ENCODE peak calls at places on chromosomes 12 and 14, in ten cellular contexts. R is A549, Q is HL-60, L is body of pancreas, C is PC-3, A is dorsolateral prefrontal cortex, S is MM.1S, F is esophagus squamous epithelium, X is psoas muscle, E is Panc1. I is an unnamed sample.

GRCh38 chr14:100585448-100586152 is 1.6 kb downstream of the BEGAIN start:
- DNase-seq in X (peak), C (no peak), A (peak), R (no peak), S (no peak), E (no peak), Q (no peak), L (no peak), F (no peak), I (no peak)

GRCh38 chr14:58426819-58427288 is 477 bp downstream of the TIMM9 start:
- DNase-seq in Q (peak), R (peak), C (no peak), F (no peak), A (peak), L (peak), X (peak), S (peak), E (no peak), I (peak)

GRCh38 chr12:130737731-130738130 is 21.6 kb upstream of the RIMBP2 start:
- DNase-seq in R (no peak), S (no peak), X (no peak), A (no peak), Q (no peak), F (no peak), C (no peak), L (no peak), E (no peak), I (no peak)

GRCh38 chr14:86788229-86788628 is 1204.8 kb downstream of the GALC start:
- DNase-seq in R (no peak), F (no peak), S (no peak), C (no peak), Q (no peak), L (no peak), X (no peak), A (no peak), E (no peak), I (no peak)

GRCh38 chr12:65023485-65023884 is 97.6 kb downstream of the WIF1 start:
- DNase-seq in X (no peak), L (no peak), E (no peak), R (no peak), C (no peak), A (no peak), F (no peak), Q (no peak), S (no peak), I (no peak)

GRCh38 chr14:50012644-50013043 is 103.7 kb downstream of the VCPKMT start:
- DNase-seq in Q (no peak), C (peak), L (no peak), R (no peak), E (no peak), S (no peak), X (no peak), F (no peak), A (no peak), I (no peak)

GRCh38 chr12:31959701-31960391 is 631 bp downstream of the RESF1 start:
- DNase-seq in L (peak), C (peak), S (peak), X (peak), R (peak), Q (peak), A (peak), E (peak), F (peak), I (peak)

GRCh38 chr14:91356218-91356763 is 61.3 kb downstream of the CCDC88C start:
- DNase-seq in E (no peak), A (peak), R (no peak), Q (no peak), X (no peak), F (no peak), S (no peak), L (no peak), C (no peak), I (no peak)

GRCh38 chr12:1463073-1463905 is 131.1 kb downstream of the FBXL14 start:
- DNase-seq in E (no peak), X (no peak), F (no peak), S (no peak), A (no peak), C (no peak), Q (no peak), R (no peak), L (no peak), I (no peak)

GRCh38 chr12:119491814-119492213 is 101.8 kb upstream of the TMEM233 start:
- DNase-seq in R (no peak), Q (no peak), E (no peak), A (no peak), S (no peak), X (no peak), F (no peak), L (no peak), C (no peak), I (no peak)

GRCh38 chr12:86186449-86186848 is 69.7 kb downstream of the MGAT4C start:
- DNase-seq in S (no peak), R (peak), X (no peak), Q (no peak), L (no peak), C (peak), A (no peak), E (no peak), F (no peak), I (peak)

GRCh38 chr14:100283984-100284881 is 22.0 kb downstream of the SLC25A29 start:
- DNase-seq in R (no peak), X (peak), L (no peak), S (no peak), F (no peak), Q (no peak), A (peak), E (no peak), C (no peak), I (no peak)

GRCh38 chr14:73116079-73116665 is 20.1 kb upstream of the PSEN1 start:
- DNase-seq in L (no peak), A (no peak), E (no peak), F (no peak), C (no peak), Q (no peak), X (no peak), R (no peak), S (no peak), I (no peak)

GRCh38 chr14:93976477-93977057 is at the start of gene ASB2:
- DNase-seq in X (peak), A (no peak), L (no peak), F (no peak), E (no peak), Q (no peak), S (peak), C (no peak), R (no peak), I (no peak)
- H3K27ac ChIP-seq in X (peak), A (peak), L (no peak), F (peak), E (no peak), Q (no peak), S (peak), C (no peak), R (no peak), I (no peak)

DNA sequence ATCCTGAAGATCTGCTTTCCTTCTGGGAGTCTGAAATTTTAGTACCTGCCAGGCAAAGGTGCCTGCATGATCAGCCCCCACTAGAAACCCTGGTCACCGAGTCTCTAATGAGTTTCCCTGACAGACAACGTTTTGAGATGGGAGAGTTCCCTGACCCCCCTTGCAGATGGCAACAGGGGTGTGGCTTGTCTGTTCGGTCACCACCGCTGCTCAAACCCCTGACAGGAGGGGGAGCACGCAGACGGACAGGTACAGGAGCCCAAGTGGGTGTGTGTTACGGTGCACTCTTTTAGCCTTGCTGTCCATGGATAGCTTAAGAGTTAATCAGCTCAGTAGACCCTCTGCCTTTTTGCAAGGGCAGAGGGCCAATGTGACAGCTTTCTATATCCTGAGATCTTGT is 19.3 kb upstream of the CDKN3 start:
- DNase-seq in E (no peak), A (no peak), L (no peak), X (no peak), Q (no peak), R (no peak), F (no peak), C (no peak), S (no peak), I (no peak)
- TF ChIP-seq CTCF in E (no peak), A (no peak), L (no peak), X (no peak), Q (no peak), R (no peak), F (no peak), C (no peak), S (no peak), I (no peak)

DNA sequence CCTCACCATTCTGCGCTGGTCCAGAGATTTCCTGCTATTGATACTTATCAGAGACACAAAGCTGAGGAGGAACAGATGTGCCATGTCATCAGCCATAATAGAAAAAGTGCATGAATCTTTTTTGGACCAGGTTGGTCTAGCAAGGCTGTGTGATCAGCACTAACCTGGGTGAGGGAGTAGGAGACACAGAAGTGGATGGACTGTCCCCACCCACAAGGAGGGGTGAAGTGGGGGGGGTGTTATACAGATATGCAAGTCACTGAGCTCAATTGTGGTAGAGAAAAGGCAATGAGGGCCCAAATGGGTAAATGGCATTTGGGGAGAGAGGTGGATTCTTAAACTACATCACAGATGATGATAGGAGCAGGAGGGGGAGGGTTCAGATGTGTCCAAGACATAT is 123.0 kb downstream of the SAMD4A start:
- DNase-seq in E (no peak), Q (no peak), S (no peak), F (no peak), R (no peak), X (no peak), A (no peak), L (no peak), C (no peak), I (no peak)
- H3K27ac ChIP-seq in E (no peak), Q (no peak), S (no peak), F (no peak), R (no peak), X (peak), A (peak), L (no peak), C (no peak), I (no peak)

GRCh38 chr12:37672655-37673260 is 643.8 kb upstream of the ALG10B start:
- DNase-seq in X (no peak), R (peak), L (no peak), S (no peak), C (peak), A (no peak), Q (no peak), E (no peak), F (no peak), I (no peak)
- TF ChIP-seq CTCF in X (no peak), R (peak), L (no peak), S (peak), C (peak), A (no peak), Q (no peak), E (peak), F (no peak), I (peak)

GRCh38 chr12:4281173-4281654 is 7.7 kb downstream of the CCND2 start:
- DNase-seq in C (no peak), A (no peak), L (no peak), S (no peak), Q (no peak), E (no peak), X (no peak), R (no peak), F (no peak), I (no peak)
- H3K27ac ChIP-seq in C (no peak), A (no peak), L (peak), S (no peak), Q (no peak), E (no peak), X (no peak), R (no peak), F (peak), I (no peak)

GRCh38 chr12:49340971-49341776 is 4.2 kb upstream of the C1QL4 start:
- DNase-seq in C (no peak), E (no peak), X (no peak), R (no peak), A (no peak), Q (no peak), F (no peak), L (no peak), S (no peak), I (no peak)
- TF ChIP-seq CTCF in C (no peak), E (no peak), X (no peak), R (no peak), A (no peak), Q (no peak), F (no peak), L (no peak), S (no peak), I (no peak)

GRCh38 chr14:65103150-65103760 is 938 bp upstream of the MAX start:
- DNase-seq in E (no peak), A (no peak), C (peak), R (peak), X (no peak), Q (peak), L (peak), F (no peak), S (peak), I (no peak)
- H3K27ac ChIP-seq in E (peak), A (peak), C (peak), R (peak), X (peak), Q (peak), L (peak), F (peak), S (no peak), I (peak)

DNA sequence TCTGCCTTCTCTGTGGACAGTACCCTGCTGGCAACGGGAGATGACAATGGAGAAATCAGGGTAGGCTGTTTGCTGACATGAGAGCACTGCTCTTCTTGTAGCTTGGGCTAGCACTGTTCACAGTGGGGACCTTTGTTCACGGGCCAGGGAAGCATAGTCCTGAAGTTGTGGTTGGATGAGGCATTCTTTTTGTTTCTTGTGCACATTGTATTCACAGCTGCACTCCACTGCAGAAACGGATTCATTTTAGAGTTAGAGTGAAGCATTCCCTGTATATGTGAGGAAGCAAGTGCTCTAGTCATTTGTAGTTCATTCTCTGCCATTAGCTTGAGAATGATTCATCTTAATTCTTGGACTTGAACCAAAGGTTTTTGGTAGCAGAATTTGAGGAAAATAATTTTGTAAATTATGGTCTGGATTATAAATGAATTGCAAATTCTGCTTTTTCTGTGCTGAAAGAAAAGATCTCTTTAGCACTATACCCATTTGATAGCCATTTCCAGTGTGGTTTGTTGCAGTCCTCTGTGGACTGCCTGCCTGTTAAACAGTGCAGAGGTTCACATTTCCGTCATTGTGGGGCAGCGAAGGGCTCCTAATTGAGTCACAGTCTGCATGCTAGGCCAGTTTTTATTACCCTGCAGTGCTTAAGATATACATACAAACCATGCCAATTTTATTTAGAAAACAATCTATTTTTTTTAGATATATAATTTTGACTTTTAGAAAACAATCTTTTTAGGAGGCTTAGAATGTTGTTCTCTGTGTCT is 80.6 kb downstream of the APAF1 start:
- DNase-seq in F (no peak), C (peak), S (peak), E (no peak), X (peak), R (peak), L (peak), Q (peak), A (peak), I (peak)
- TF ChIP-seq CTCF in F (no peak), C (peak), S (peak), E (peak), X (peak), R (no peak), L (no peak), Q (peak), A (no peak), I (peak)

DNA sequence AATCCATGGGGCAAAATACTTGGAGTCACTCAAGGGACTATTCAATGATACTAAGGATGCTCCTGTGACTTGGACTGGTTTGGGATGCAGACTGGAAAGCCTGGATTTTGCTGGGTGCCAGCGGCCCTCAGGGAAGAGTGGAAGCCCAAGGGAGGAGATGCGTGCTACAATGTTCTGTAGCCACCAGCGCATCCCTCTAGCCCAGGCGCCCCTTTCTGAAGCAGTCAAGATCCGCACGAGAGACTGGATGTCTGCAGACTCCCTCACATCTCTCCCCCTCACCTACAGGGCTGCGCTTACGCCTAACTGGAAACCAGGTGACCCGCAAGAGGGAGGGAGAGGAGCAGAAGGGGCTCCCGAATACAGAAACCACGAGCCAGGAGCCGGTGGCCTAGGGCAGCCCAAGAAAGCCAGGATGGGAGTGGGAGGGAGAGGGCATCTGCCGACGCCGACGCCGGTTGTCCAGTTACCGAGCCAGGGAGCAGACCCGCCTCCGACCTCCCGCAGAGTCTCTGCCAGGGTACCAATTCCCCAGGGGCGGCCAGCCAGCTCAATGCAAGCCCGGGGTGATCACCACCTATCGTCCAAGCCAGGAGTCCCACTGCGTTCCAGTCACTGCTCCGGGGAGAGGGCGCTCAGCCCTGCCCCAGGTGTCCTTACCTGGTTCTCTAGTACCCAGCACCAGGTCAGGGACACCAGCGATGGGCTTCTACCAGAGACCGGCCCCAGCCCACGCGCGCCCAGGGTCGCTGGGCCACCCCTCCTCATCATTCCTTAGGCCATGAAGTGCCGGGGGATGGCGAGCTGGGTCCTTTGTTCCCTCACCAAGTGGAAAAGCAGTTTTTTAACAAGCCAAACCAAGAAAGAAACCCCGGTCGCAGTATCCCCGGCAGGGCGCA is 1.2 kb downstream of the NTN4 start:
- DNase-seq in Q (no peak), C (peak), L (peak), X (peak), E (no peak), S (no peak), R (peak), A (peak), F (no peak), I (no peak)
- H3K27ac ChIP-seq in Q (no peak), C (peak), L (peak), X (no peak), E (peak), S (no peak), R (peak), A (peak), F (peak), I (peak)

I was measured in RWPE1.